ENCODE peak calls at places on chromosomes 6 and 20, in eight cellular contexts. M is HCT116, J is NB4, T is A549, D is WTC11, C is SK-N-SH, A is endothelial cell of umbilical vein, P is GM12878. Y is an unnamed sample.

GRCh38 chr6:90393232-90393884 is 96.7 kb upstream of the BACH2 start:
- DNase-seq in M (peak; percentile 41), J (peak; percentile 77), T (peak; percentile 12), D (peak; percentile 69), C (peak; percentile 61), A (peak; percentile 65), P (no peak), Y (peak; percentile 47)

GRCh38 chr6:111591370-111591900 is 14.2 kb downstream of the TRAF3IP2 start:
- DNase-seq in M (peak; percentile 92), J (no peak), T (peak; percentile 76), D (no peak), C (peak; percentile 74), A (peak; percentile 72), P (no peak), Y (no peak)

GRCh38 chr6:30071081-30071818 is 4.3 kb downstream of the PPP1R11 start:
- DNase-seq in M (no peak), J (no peak), T (no peak), D (peak; percentile 35), C (peak; percentile 11), A (peak; percentile 11), P (no peak), Y (peak; percentile 61)

GRCh38 chr20:44097521-44098255 is 89.3 kb downstream of the JPH2 start:
- DNase-seq in M (no peak), J (no peak), T (no peak), D (no peak), C (no peak), A (no peak), P (no peak), Y (no peak)

GRCh38 chr6:102501615-102502014 is 1108.1 kb downstream of the GRIK2 start:
- DNase-seq in M (no peak), J (no peak), T (no peak), D (no peak), C (no peak), A (no peak), P (peak; percentile 17), Y (no peak)

GRCh38 chr20:15637971-15638754 is 935.1 kb downstream of the KIF16B start:
- DNase-seq in M (no peak), J (no peak), T (no peak), D (peak; percentile 17), C (no peak), A (peak; percentile 71), P (no peak), Y (peak; percentile 25)

GRCh38 chr20:53162251-53162835 is 190.2 kb downstream of the TSHZ2 start:
- DNase-seq in M (peak; percentile 42), J (peak; percentile 58), T (peak; percentile 18), D (peak; percentile 29), C (no peak), A (no peak), P (no peak), Y (peak; percentile 54)

GRCh38 chr20:64101731-64102621 is 5.4 kb downstream of the NPBWR2 start:
- DNase-seq in M (no peak), J (peak; percentile 73), T (peak; percentile 79), D (peak; percentile 79), C (peak; percentile 94), A (peak; percentile 21), P (no peak), Y (no peak)

GRCh38 chr6:55822815-55823214 is 52.6 kb downstream of the BMP5 start:
- DNase-seq in M (no peak), J (no peak), T (no peak), D (no peak), C (no peak), A (no peak), P (no peak), Y (no peak)

GRCh38 chr6:45806172-45806571 is 209.5 kb downstream of the CLIC5 start:
- DNase-seq in M (no peak), J (no peak), T (no peak), D (no peak), C (no peak), A (no peak), P (no peak), Y (no peak)

GRCh38 chr6:75602897-75603395 is 1.3 kb downstream of the SENP6 start:
- DNase-seq in M (no peak), J (no peak), T (no peak), D (no peak), C (no peak), A (peak; percentile 47), P (no peak), Y (no peak)

GRCh38 chr6:11393713-11394627 is 143.6 kb upstream of the TMEM170B start:
- DNase-seq in M (no peak), J (peak; percentile 24), T (no peak), D (no peak), C (no peak), A (no peak), P (no peak), Y (no peak)

GRCh38 chr6:124742971-124743370 is 219.3 kb upstream of the RNF217 start:
- DNase-seq in M (no peak), J (no peak), T (no peak), D (no peak), C (no peak), A (no peak), P (no peak), Y (no peak)

GRCh38 chr6:124743420-124743819 is 218.8 kb upstream of the RNF217 start:
- DNase-seq in M (no peak), J (no peak), T (no peak), D (no peak), C (no peak), A (no peak), P (no peak), Y (no peak)

GRCh38 chr6:124753001-124753400 is 209.2 kb upstream of the RNF217 start:
- DNase-seq in M (no peak), J (no peak), T (no peak), D (no peak), C (no peak), A (no peak), P (no peak), Y (no peak)

GRCh38 chr6:124741341-124741740 is 220.9 kb upstream of the RNF217 start:
- DNase-seq in M (no peak), J (no peak), T (no peak), D (no peak), C (no peak), A (no peak), P (no peak), Y (no peak)

GRCh38 chr6:124747336-124747735 is 214.9 kb upstream of the RNF217 start:
- DNase-seq in M (no peak), J (no peak), T (no peak), D (no peak), C (no peak), A (no peak), P (no peak), Y (no peak)
- TF ChIP-seq MAX in M (no peak), J (no peak), T (no peak), D (no peak), C (no peak), A (no peak), P (no peak), Y (no peak)

GRCh38 chr6:153092082-153093013 is 38.7 kb downstream of the RGS17 start:
- DNase-seq in M (peak; percentile 48), J (peak; percentile 43), T (no peak), D (no peak), C (no peak), A (peak; percentile 81), P (peak; percentile 43), Y (no peak)
- TF ChIP-seq MAX in M (no peak), J (no peak), T (no peak), D (no peak), C (no peak), A (no peak), P (no peak), Y (no peak)

GRCh38 chr6:148502773-148503135 is 160.1 kb downstream of the SASH1 start:
- DNase-seq in M (no peak), J (no peak), T (no peak), D (no peak), C (no peak), A (no peak), P (no peak), Y (no peak)

GRCh38 chr6:148500402-148500801 is 157.8 kb downstream of the SASH1 start:
- DNase-seq in M (no peak), J (no peak), T (no peak), D (no peak), C (no peak), A (no peak), P (no peak), Y (no peak)

GRCh38 chr6:148497717-148498116 is 155.1 kb downstream of the SASH1 start:
- DNase-seq in M (no peak), J (no peak), T (no peak), D (no peak), C (no peak), A (no peak), P (no peak), Y (no peak)

GRCh38 chr6:148502083-148502772 is 159.6 kb downstream of the SASH1 start:
- DNase-seq in M (no peak), J (no peak), T (no peak), D (no peak), C (no peak), A (no peak), P (no peak), Y (no peak)

GRCh38 chr6:148501178-148501590 is 158.5 kb downstream of the SASH1 start:
- DNase-seq in M (peak; percentile 73), J (no peak), T (no peak), D (no peak), C (no peak), A (no peak), P (no peak), Y (no peak)
- TF ChIP-seq MAX in M (no peak), J (no peak), T (no peak), D (no peak), C (peak; percentile 54), A (no peak), P (no peak), Y (no peak)

DNA sequence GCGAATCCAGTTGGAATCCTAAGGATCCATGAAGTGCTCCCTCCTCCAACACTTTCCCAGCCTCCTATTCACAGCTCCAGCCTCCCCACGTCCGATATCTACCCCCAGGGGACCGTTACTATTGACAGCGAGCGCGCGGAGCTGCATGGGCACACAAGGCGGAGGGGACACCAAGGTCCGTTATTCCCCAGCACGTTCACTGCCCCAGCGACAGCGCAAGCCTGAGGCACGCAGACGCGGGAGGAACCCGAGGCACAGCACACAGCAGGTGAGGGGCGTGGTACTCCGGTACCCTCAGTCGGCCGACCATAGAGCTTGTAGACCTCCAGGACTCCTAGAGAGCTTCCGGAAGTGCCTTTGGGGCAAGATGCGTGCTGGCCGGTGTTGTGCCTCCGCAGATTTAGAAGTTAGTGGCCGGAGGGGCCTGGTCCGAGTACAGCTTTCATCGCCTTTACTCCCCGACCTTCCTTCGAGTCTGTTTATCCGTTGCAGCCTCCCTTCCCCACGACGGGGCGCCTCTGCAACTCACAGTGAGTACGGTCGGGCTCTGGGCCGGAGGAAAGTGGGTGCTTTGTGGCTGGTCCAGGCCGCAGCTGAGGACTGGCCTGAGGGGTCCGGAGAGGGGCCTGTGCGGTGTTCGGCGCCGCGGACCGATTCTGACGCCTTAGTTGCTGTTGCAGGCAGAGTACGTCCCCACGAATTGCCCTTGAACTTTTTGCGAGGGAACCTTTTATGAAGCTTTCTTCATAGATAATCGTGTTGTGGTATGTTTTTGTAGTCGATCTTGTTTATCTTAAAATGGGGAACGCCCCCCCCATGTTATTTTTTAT is at the start of gene ZKSCAN8:
- DNase-seq in M (peak; percentile 94), J (peak; percentile 95), T (peak; percentile 81), D (peak; percentile 90), C (peak; percentile 90), A (peak; percentile 88), P (peak; percentile 78), Y (peak; percentile 90)
- TF ChIP-seq MAX in M (peak; percentile 89), J (peak; percentile 76), T (peak; percentile 87), D (peak; percentile 87), C (peak; percentile 89), A (peak; percentile 6), P (peak; percentile 58), Y (peak; percentile 82)

GRCh38 chr20:61588356-61589054 is 336.4 kb downstream of the CDH4 start:
- DNase-seq in M (no peak), J (no peak), T (peak; percentile 10), D (no peak), C (no peak), A (no peak), P (no peak), Y (no peak)
- TF ChIP-seq MAX in M (no peak), J (no peak), T (peak; percentile 18), D (no peak), C (no peak), A (no peak), P (no peak), Y (no peak)

Y was measured in H1.